ENCODE peak calls at places on chromosomes 6 and 20, in six cellular contexts. M is CD4-positive, CD25-positive, alpha-beta regulatory T cell; I is heart right ventricle; B is pancreas; F is right cardiac atrium; V is caudate nucleus. T is an unnamed sample.

GRCh38 chr6:6686748-6687601 is 98.5 kb downstream of the LY86 start:
- DNase-seq in V (no peak), F (peak; percentile 96), M (no peak), B (peak; percentile 99), I (peak; percentile 95), T (no peak)

GRCh38 chr6:169145476-169145875 is 108.2 kb downstream of the THBS2 start:
- DNase-seq in I (no peak), B (no peak), M (no peak), V (no peak), F (no peak), T (no peak)

GRCh38 chr20:23257106-23257761 is 93.4 kb upstream of the NXT1 start:
- DNase-seq in V (no peak), M (no peak), F (peak; percentile 65), I (no peak), B (no peak), T (no peak)

GRCh38 chr6:168016176-168016620 is 18.7 kb downstream of the KIF25 start:
- DNase-seq in I (no peak), V (no peak), M (no peak), B (no peak), F (no peak), T (no peak)

GRCh38 chr6:13355969-13356368 is 27.6 kb upstream of the TBC1D7 start:
- DNase-seq in B (no peak), F (no peak), M (no peak), V (no peak), I (no peak), T (no peak)

GRCh38 chr20:64247970-64248841 is 7.3 kb upstream of the PCMTD2 start:
- DNase-seq in M (no peak), V (no peak), I (no peak), B (no peak), F (no peak), T (no peak)

GRCh38 chr6:2794171-2794730 is 29.1 kb downstream of the WRNIP1 start:
- DNase-seq in M (no peak), V (no peak), F (no peak), B (no peak), I (no peak), T (no peak)

GRCh38 chr6:98747960-98748359 is 86.4 kb upstream of the POU3F2 start:
- DNase-seq in F (no peak), I (no peak), M (no peak), V (no peak), B (no peak), T (no peak)

GRCh38 chr6:86154852-86155251 is 512.2 kb upstream of the SYNCRIP start:
- DNase-seq in F (no peak), B (no peak), M (no peak), I (no peak), V (no peak), T (no peak)

GRCh38 chr6:5994234-5994998 is 12.3 kb downstream of the NRN1 start:
- DNase-seq in B (no peak), V (no peak), M (no peak), F (no peak), I (no peak), T (no peak)

GRCh38 chr20:47691632-47692031 is 93.6 kb downstream of the SULF2 start:
- DNase-seq in V (no peak), M (no peak), I (no peak), B (no peak), F (no peak), T (no peak)

GRCh38 chr6:2952557-2953095 is 18.7 kb downstream of the SERPINB6 start:
- DNase-seq in I (peak; percentile 74), F (peak; percentile 90), M (peak; percentile 35), V (peak; percentile 39), B (peak; percentile 67), T (peak; percentile 64)

GRCh38 chr6:45613678-45614077 is 235.9 kb upstream of the SUPT3H start:
- DNase-seq in M (no peak), B (no peak), I (peak; percentile 38), F (peak; percentile 58), V (no peak), T (peak; percentile 3)

DNA sequence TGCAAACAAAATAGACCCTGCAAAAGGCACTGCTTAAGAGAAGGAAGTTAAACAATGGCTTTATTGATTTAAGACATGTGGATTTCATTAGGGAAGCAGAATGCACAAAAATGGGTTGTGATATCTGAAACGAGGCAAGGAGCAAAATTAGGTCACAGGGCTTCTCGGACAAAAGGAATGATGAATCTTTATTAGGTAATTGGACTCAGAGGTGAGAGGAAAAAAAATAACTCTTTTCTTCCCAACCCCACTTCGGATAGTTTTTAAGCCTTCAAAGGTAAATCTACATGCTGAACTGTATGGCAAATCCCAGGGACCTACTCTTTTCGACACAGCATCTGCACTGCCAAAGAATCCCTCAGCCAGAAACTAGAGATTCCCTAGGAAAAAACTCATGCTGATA is 183.0 kb upstream of the TAB2 start:
- DNase-seq in F (no peak), M (no peak), V (no peak), B (no peak), I (no peak), T (no peak)
- H3K27ac ChIP-seq in F (no peak overlapping the region), M (no peak overlapping the region), V (no peak overlapping the region), B (no peak overlapping the region), I (no peak overlapping the region), T (no peak overlapping the region)

GRCh38 chr20:44646023-44646640 is 5.4 kb downstream of the ADA start:
- DNase-seq in V (no peak), M (no peak), I (no peak), F (no peak), B (no peak), T (no peak)

GRCh38 chr20:44642203-44643153 is 9.0 kb downstream of the ADA start:
- DNase-seq in I (peak; percentile 77), M (no peak), F (peak; percentile 91), V (peak; percentile 9), B (peak; percentile 66), T (peak; percentile 51)

GRCh38 chr20:44643596-44644383 is 7.7 kb downstream of the ADA start:
- DNase-seq in B (peak; percentile 27), F (peak; percentile 90), V (no peak), M (peak; percentile 22), I (peak; percentile 81), T (no peak)

GRCh38 chr20:44643154-44643519 is 8.4 kb downstream of the ADA start:
- DNase-seq in B (no peak), V (no peak), F (no peak), M (no peak), I (no peak), T (no peak)

GRCh38 chr20:44644384-44645131 is 6.9 kb downstream of the ADA start:
- DNase-seq in F (no peak), V (no peak), I (no peak), B (no peak), M (no peak), T (no peak)
- H3K27ac ChIP-seq in F (peak overlapping the region; percentile 61), V (no peak overlapping the region), I (peak overlapping the region; percentile 81), B (no peak overlapping the region), M (peak overlapping the region; percentile 73), T (no peak overlapping the region)

DNA sequence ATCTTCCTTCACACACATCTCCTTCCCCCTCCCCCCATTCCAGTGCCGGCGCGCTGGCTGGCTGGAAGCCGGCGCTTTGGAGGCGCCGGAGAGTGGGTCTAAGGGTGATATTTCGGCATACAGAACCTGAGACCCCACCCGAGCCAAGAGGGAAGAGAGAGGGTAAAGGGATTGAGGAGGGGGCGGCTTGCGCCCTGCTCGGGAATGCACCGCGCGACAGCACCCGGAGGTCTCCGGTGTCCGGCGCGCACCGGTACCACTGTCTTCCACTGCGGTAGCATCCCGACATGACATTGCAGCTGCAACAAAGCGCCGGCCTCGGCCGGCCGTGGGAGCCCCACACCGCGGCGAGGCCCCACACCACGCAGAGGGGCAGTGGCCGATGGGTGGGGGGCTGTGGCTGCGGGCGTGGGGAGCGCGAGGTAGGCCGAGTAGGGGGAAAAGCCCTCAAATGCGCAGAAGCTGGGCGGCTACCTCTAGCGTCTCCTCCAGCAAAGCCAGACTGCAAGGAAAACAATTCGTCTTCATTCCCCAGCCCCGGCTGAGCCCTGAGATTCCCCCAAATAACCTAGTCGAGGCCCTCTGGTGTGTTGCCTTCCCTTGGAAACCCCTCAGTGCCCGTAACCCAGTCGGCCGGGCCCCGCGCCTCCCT is 905 bp downstream of the TNFRSF21 start:
- DNase-seq in V (no peak), I (peak; percentile 13), M (no peak), F (peak; percentile 66), B (peak; percentile 16), T (no peak)
- H3K27ac ChIP-seq in V (no peak overlapping the region), I (peak overlapping the region; percentile 68), M (no peak overlapping the region), F (no peak overlapping the region), B (peak overlapping the region; percentile 76), T (peak overlapping the region; percentile 67)

DNA sequence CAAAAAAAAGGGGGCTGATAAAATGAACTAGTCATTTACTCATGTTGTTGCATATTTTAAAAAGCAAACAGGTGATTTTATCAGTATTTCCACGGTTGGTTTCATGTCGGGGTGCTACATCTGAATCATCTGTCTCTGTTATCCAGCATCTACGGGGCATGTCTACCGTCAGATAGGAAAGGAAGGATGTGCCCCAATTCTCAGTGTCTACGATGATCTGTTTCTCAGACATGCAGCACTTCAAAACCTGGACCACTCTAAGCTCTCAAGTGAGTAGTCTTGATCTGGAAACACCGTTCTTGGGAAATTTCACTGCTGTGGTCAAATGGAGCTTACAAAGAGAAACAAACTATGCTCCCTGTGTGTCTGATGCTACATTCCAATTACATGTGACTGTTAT is 240.3 kb upstream of the TAB2 start:
- DNase-seq in B (no peak), F (no peak), V (no peak), M (no peak), I (no peak), T (no peak)
- H3K27ac ChIP-seq in B (no peak overlapping the region), F (no peak overlapping the region), V (no peak overlapping the region), M (peak overlapping the region; percentile 42), I (no peak overlapping the region), T (no peak overlapping the region)

DNA sequence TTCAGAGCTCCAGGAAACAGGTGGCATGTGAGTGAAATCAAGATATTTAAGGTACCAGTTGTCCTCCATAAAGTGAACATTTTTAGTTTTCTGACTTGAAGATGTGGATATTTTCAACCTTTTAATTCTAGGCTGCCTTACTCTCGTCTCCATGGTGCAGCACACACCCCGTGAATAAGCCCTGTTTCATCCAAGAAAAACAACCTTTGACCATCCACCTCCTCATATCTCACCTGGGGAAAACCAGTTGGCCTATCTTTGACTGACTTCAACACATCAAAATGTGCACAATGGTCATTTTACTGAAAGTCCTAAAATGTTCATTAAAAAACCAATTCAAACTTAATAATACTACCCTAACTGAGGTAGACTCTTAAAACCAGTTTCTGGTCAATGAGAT is 73.8 kb upstream of the CD2AP start:
- DNase-seq in M (no peak), I (no peak), F (no peak), B (no peak), V (no peak), T (no peak)
- H3K27ac ChIP-seq in M (no peak overlapping the region), I (no peak overlapping the region), F (no peak overlapping the region), B (no peak overlapping the region), V (no peak overlapping the region), T (no peak overlapping the region)

T was measured in substantia nigra.